ENCODE peak calls at places on chromosomes 1 and 21, in eight cellular contexts. X is left ventricle myocardium inferior, S is IMR-90, F is prostate gland, I is right lobe of liver, K is choroid plexus epithelial cell, T is AG09319, M is uterus. O is an unnamed sample.

GRCh38 chr1:67953301-67953700 is 97.1 kb downstream of the DIRAS3 start:
- DNase-seq in X (no peak), M (no peak), K (peak; percentile 84), S (no peak), I (no peak), T (no peak), F (no peak), O (no peak)

GRCh38 chr1:41516168-41516961 is 31.9 kb upstream of the EDN2 start:
- DNase-seq in T (peak; percentile 77), K (peak; percentile 89), M (peak; percentile 95), X (peak; percentile 91), F (peak; percentile 92), S (peak; percentile 83), I (peak; percentile 90), O (peak; percentile 80)

GRCh38 chr1:218498061-218498938 is 153.2 kb downstream of the TGFB2 start:
- DNase-seq in T (no peak), X (no peak), I (no peak), F (no peak), M (no peak), S (peak; percentile 75), K (peak; percentile 73), O (no peak)

GRCh38 chr1:115064461-115064860 is 24.8 kb downstream of the TSPAN2 start:
- DNase-seq in M (no peak), I (no peak), F (no peak), S (no peak), T (no peak), K (no peak), X (no peak), O (no peak)

GRCh38 chr21:38669186-38669585 is 136.5 kb upstream of the ETS2 start:
- DNase-seq in F (no peak), K (peak; percentile 69), X (no peak), T (no peak), S (peak; percentile 30), M (no peak), I (no peak), O (no peak)

GRCh38 chr1:40239626-40240025 is 8.1 kb upstream of the TMCO2 start:
- DNase-seq in S (no peak), I (no peak), K (no peak), F (no peak), M (no peak), X (no peak), T (no peak), O (no peak)

GRCh38 chr1:247653040-247653439 is 26.5 kb downstream of the OR13G1 start:
- DNase-seq in M (no peak), I (no peak), K (no peak), X (no peak), T (no peak), S (no peak), F (no peak), O (no peak)

GRCh38 chr1:6460349-6461236 is 5.4 kb downstream of the TNFRSF25 start:
- DNase-seq in X (no peak), K (peak; percentile 24), S (no peak), I (peak; percentile 57), F (no peak), M (no peak), T (no peak), O (peak; percentile 58)

GRCh38 chr1:16617101-16617727 is 3.9 kb upstream of the NBPF1 start:
- DNase-seq in F (no peak), I (peak; percentile 65), X (no peak), T (no peak), S (no peak), M (peak; percentile 17), K (no peak), O (no peak)

GRCh38 chr1:112727716-112728115 is 12.6 kb upstream of the PPM1J start:
- DNase-seq in T (no peak), F (no peak), K (no peak), M (no peak), S (peak; percentile 59), I (no peak), X (no peak), O (no peak)

GRCh38 chr1:85378526-85378925 is 86.4 kb downstream of the DDAH1 start:
- DNase-seq in K (no peak), S (no peak), M (no peak), X (no peak), F (no peak), T (no peak), I (no peak), O (no peak)

GRCh38 chr1:231677442-231677841 is 50.9 kb downstream of the DISC1 start:
- DNase-seq in K (no peak), F (no peak), T (no peak), I (no peak), M (no peak), S (no peak), X (no peak), O (no peak)

GRCh38 chr1:213163278-213163711 is 112.3 kb downstream of the RPS6KC1 start:
- DNase-seq in M (no peak), F (no peak), X (no peak), K (no peak), T (no peak), S (no peak), I (no peak), O (no peak)

GRCh38 chr1:206685749-206686485 is 1.2 kb downstream of the MAPKAPK2 start:
- DNase-seq in X (peak; percentile 61), F (peak; percentile 64), K (peak; percentile 77), S (peak; percentile 80), T (peak; percentile 50), M (peak; percentile 65), I (peak; percentile 73), O (peak; percentile 55)

GRCh38 chr1:35745124-35745730 is 24.6 kb downstream of the CLSPN start:
- DNase-seq in M (no peak), F (no peak), K (no peak), X (no peak), T (no peak), I (no peak), S (peak; percentile 77), O (no peak)

DNA sequence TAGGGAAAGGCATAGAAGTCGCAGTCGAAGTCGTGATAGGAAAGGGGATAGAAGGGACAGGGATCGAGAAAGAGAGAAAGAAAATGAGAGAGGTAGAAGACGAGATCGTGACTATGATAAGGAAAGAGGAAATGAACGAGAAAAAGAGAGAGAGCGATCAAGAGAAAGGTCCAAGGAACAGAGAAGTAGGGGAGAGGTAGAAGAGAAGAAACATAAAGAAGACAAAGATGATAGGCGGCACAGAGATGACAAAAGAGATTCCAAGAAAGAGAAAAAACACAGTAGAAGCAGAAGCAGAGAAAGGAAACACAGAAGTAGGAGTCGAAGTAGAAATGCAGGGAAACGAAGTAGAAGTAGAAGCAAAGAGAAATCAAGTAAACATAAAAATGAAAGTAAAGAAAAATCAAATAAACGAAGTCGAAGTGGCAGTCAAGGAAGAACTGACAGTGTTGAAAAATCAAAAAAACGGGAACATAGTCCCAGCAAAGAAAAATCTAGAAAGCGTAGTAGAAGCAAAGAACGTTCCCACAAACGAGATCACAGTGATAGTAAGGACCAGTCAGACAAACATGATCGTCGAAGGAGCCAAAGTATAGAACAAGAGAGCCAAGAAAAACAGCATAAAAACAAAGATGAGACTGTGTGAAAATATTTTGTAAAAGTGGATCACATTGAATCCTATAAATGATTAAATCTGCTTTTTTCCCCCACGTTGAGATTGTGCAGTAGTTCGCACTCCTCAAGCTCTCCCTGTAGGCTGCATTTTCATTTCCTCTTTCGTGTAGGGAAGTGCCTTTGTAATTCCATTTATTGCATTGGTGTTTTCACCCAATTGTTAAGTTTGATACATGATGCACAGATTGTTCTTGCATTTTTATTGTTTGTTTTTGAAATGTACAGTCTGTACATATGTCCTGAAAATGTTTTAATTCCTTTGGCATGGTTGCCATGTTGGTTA is 7.5 kb downstream of the PRPF38B start:
- DNase-seq in T (no peak), I (no peak), S (no peak), X (no peak), K (no peak), M (no peak), F (no peak), O (no peak)
- TF ChIP-seq CTCF in T (no peak), I (no peak), S (no peak), X (no peak), K (no peak), M (no peak), F (no peak), O (no peak)

DNA sequence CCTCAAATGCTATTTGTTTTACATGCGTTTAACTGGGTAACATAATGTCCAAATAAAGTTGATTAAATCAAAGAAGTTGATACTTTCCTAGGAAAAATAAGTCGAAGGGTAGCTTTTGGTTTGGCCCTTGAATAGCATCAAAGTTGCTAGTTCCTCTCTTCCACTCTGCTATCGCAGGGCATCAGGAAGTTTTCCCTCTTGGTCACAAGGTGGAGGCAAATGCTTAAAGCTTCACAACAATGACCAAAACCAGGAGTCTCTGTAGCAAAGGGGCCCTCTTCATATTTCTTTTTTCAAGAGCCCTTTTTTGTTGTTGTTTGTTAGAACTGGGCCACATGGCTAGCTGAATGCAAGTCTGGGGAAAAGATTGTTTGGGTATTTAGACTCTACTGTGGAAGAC is 668.4 kb downstream of the KCNT2 start:
- DNase-seq in S (no peak), M (no peak), T (no peak), I (no peak), F (no peak), K (peak; percentile 6), X (no peak), O (no peak)
- TF ChIP-seq CTCF in S (no peak), M (no peak), T (no peak), I (no peak), F (no peak), K (no peak), X (peak; percentile 44), O (peak; percentile 32)

GRCh38 chr1:19739628-19740027 is 60.1 kb downstream of the TMCO4 start:
- DNase-seq in K (no peak), I (no peak), M (no peak), F (no peak), X (no peak), S (no peak), T (no peak), O (no peak)

GRCh38 chr1:19738669-19739068 is 61.0 kb downstream of the TMCO4 start:
- DNase-seq in I (no peak), F (no peak), M (no peak), S (no peak), T (no peak), X (no peak), K (peak; percentile 12), O (no peak)

GRCh38 chr1:19738106-19738505 is 61.6 kb downstream of the TMCO4 start:
- DNase-seq in T (no peak), X (peak; percentile 25), M (no peak), I (peak; percentile 80), S (no peak), K (no peak), F (no peak), O (no peak)

GRCh38 chr1:19735419-19736127 is 64.1 kb downstream of the TMCO4 start:
- DNase-seq in S (peak; percentile 98), I (peak; percentile 78), M (peak; percentile 83), K (peak; percentile 96), T (peak; percentile 94), X (peak; percentile 66), F (no peak), O (no peak)

DNA sequence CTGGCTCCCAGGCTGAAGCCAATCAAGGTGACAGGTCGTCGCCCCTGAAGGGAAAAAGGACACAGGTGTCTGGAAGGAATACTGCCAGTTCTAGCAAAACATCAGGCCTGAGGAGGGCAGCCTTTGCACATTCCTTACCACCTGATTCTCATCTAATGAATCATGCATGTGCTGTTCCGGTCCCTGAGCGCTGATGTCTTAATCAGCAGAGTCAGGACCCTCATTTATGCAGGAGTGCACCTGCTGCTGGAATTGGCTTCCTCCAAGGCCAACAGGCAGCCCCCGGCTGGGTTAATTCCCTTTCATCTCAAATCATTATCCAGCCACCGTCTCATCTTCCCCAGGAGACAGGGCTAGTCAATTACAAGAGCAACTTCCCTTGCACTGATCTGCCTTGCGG is 62.3 kb downstream of the TMCO4 start:
- DNase-seq in I (no peak), T (no peak), K (peak; percentile 56), F (no peak), M (no peak), X (no peak), S (no peak), O (no peak)
- TF ChIP-seq CTCF in I (no peak), T (no peak), K (peak; percentile 38), F (no peak), M (no peak), X (no peak), S (peak; percentile 19), O (no peak)

GRCh38 chr21:25887166-25887565 is 152.4 kb downstream of the GABPA start:
- DNase-seq in X (no peak), S (no peak), T (no peak), F (no peak), M (no peak), K (peak; percentile 37), I (no peak), O (no peak)
- TF ChIP-seq CTCF in X (no peak), S (peak; percentile 6), T (no peak), F (no peak), M (no peak), K (peak; percentile 54), I (no peak), O (peak; percentile 11)

O was measured in GM06990.